ENCODE peak calls at places on chromosomes 11 and 22, in nine cellular contexts. I is stimulated activated CD4-positive, alpha-beta T cell treated with anti-CD3 and anti-CD28 coated beads, Interleukin-1b, Interleukin-23, amount 100 ng/mL, for 48 hours; R is chondrocyte; G is brain microvascular endothelial cell; E is activated CD8-positive, alpha-beta memory T cell treated with anti-CD3 and anti-CD28 coated beads, Interleukin-2, amount 10 ng/mL, durations not matched to agents 7 days and 5 days; B is NCI-H2029; X is AG08395; T is GM12891; A is Ammon's horn. W is an unnamed sample.

GRCh38 chr11:65651589-65652510 is 10.9 kb downstream of the RELA start:
- DNase-seq in A (no peak), T (no peak), R (no peak), I (no peak), B (peak), E (no peak), X (peak), G (no peak), W (peak)

GRCh38 chr11:74672956-74673895 is 58.0 kb downstream of the CHRDL2 start:
- DNase-seq in A (peak), X (peak), I (no peak), B (peak), T (no peak), E (peak), G (peak), R (no peak), W (peak)

GRCh38 chr22:30861688-30862552 is 106.7 kb downstream of the MORC2 start:
- DNase-seq in B (no peak), E (peak), I (no peak), R (no peak), T (no peak), X (peak), A (no peak), G (no peak), W (no peak)

GRCh38 chr11:89184021-89184420 is 6.3 kb downstream of the TYR start:
- DNase-seq in A (no peak), T (no peak), R (no peak), G (no peak), E (no peak), X (peak), B (no peak), I (no peak), W (peak)

GRCh38 chr11:7655253-7656217 is 17.8 kb downstream of the CYB5R2 start:
- DNase-seq in I (no peak), G (no peak), E (no peak), R (no peak), B (no peak), X (no peak), A (no peak), T (no peak), W (peak)

GRCh38 chr11:105139669-105140068 is at the start of gene CARD18:
- DNase-seq in A (no peak), B (no peak), R (no peak), T (no peak), E (no peak), I (no peak), X (no peak), G (no peak), W (no peak)

GRCh38 chr11:29093416-29093815 is 923.4 kb downstream of the KCNA4 start:
- DNase-seq in X (peak), I (no peak), B (no peak), T (no peak), E (no peak), G (no peak), A (no peak), R (no peak), W (no peak)

GRCh38 chr22:41576877-41577276 is 12.8 kb downstream of the PMM1 start:
- DNase-seq in T (peak), G (peak), I (peak), X (peak), E (peak), A (peak), B (no peak), R (no peak), W (peak)

GRCh38 chr11:35418847-35419712 is at the start of gene SLC1A2:
- DNase-seq in B (peak), T (peak), I (peak), G (no peak), X (peak), E (no peak), A (peak), R (no peak), W (no peak)

GRCh38 chr11:95262994-95263764 is 32.2 kb upstream of the SESN3 start:
- DNase-seq in T (no peak), A (no peak), X (no peak), B (no peak), E (peak), R (no peak), G (no peak), I (no peak), W (no peak)

GRCh38 chr11:126363706-126364245 is 8.3 kb downstream of the ST3GAL4 start:
- DNase-seq in E (no peak), T (no peak), B (no peak), A (peak), X (no peak), I (no peak), R (peak), G (no peak), W (no peak)

GRCh38 chr22:50729391-50730012 is 8.5 kb upstream of the ACR start:
- DNase-seq in A (no peak), G (no peak), E (no peak), R (peak), B (no peak), I (no peak), T (peak), X (no peak), W (no peak)

GRCh38 chr11:73518195-73518594 is 79.7 kb downstream of the FAM168A start:
- DNase-seq in R (no peak), X (no peak), E (no peak), I (no peak), G (no peak), B (no peak), A (no peak), T (no peak), W (no peak)

GRCh38 chr11:9072790-9073189 is 18.6 kb downstream of the SCUBE2 start:
- DNase-seq in A (no peak), T (no peak), X (no peak), G (no peak), B (no peak), R (no peak), I (no peak), E (no peak), W (peak)

GRCh38 chr11:22713336-22713735 is 46.9 kb downstream of the GAS2 start:
- DNase-seq in G (no peak), A (no peak), X (no peak), E (no peak), R (no peak), I (no peak), B (no peak), T (no peak), W (no peak)

GRCh38 chr11:15035283-15035682 is 38.1 kb upstream of the CALCB start:
- DNase-seq in I (no peak), A (no peak), G (no peak), B (peak), T (no peak), E (no peak), R (no peak), X (no peak), W (no peak)

GRCh38 chr11:28464252-28464867 is 356.2 kb downstream of the METTL15 start:
- DNase-seq in A (no peak), I (no peak), R (no peak), T (no peak), G (peak), E (no peak), X (no peak), B (no peak), W (peak)

GRCh38 chr11:118790357-118791014 is 478 bp downstream of the DDX6 start:
- DNase-seq in X (peak), T (peak), B (peak), A (peak), I (peak), G (peak), R (peak), E (peak), W (no peak)

W was measured in trophoblast cell.